ENCODE peak calls at places on chromosomes 11 and 22, in four cellular contexts. M, I, D and B are unnamed samples.

GRCh38 chr11:134275534-134276395 is at the start of gene GLB1L3:
- ATAC-seq in M (peak; percentile 72), D (peak; percentile 61), I (peak; percentile 92), B (peak; percentile 18)

GRCh38 chr11:33475999-33476398 is 218.8 kb downstream of the HIPK3 start:
- ATAC-seq in M (no peak), D (no peak), I (no peak), B (no peak)

GRCh38 chr11:79377399-79377798 is 63.4 kb downstream of the TENM4 start:
- ATAC-seq in D (no peak), M (no peak), I (no peak), B (no peak)

GRCh38 chr11:128564642-128565245 is 22.6 kb downstream of the ETS1 start:
- ATAC-seq in M (no peak), D (no peak), I (no peak), B (no peak)

GRCh38 chr11:63573881-63574855 is 11.0 kb upstream of the PLAAT2 start:
- ATAC-seq in M (peak; percentile 67), I (peak; percentile 89), D (peak; percentile 85), B (peak; percentile 57)

GRCh38 chr11:115926090-115926489 is 421.9 kb upstream of the CADM1 start:
- ATAC-seq in D (no peak), I (no peak), M (no peak), B (no peak)

GRCh38 chr11:65589444-65590239 is 6.0 kb downstream of the KCNK7 start:
- ATAC-seq in M (no peak), D (no peak), I (peak; percentile 39), B (no peak)

GRCh38 chr11:47607380-47607779 is 13.2 kb upstream of the C1QTNF4 start:
- ATAC-seq in I (no peak), D (peak; percentile 56), M (peak; percentile 75), B (peak; percentile 60)

GRCh38 chr11:44775366-44776356 is 48.9 kb downstream of the TSPAN18 start:
- ATAC-seq in M (peak; percentile 27), D (peak; percentile 42), I (no peak), B (peak; percentile 54)

GRCh38 chr22:49291169-49291568 is 536.5 kb downstream of the BRD1 start:
- ATAC-seq in M (no peak), D (no peak), I (no peak), B (no peak)

GRCh38 chr22:48885919-48886305 is 941.8 kb downstream of the BRD1 start:
- ATAC-seq in D (no peak), M (no peak), I (no peak), B (no peak)

GRCh38 chr11:128380280-128380604 is 207.1 kb downstream of the ETS1 start:
- ATAC-seq in M (no peak), D (no peak), I (no peak), B (no peak)

GRCh38 chr11:18540207-18541009 is 13.7 kb upstream of the TSG101 start:
- ATAC-seq in I (peak; percentile 55), D (peak; percentile 53), M (peak; percentile 38), B (no peak)

GRCh38 chr11:64947202-64947814 is 11.6 kb upstream of the GPHA2 start:
- ATAC-seq in I (no peak), M (no peak), D (no peak), B (peak; percentile 66)

GRCh38 chr11:75474878-75475766 is 42.1 kb upstream of the KLHL35 start:
- ATAC-seq in I (peak; percentile 94), D (no peak), M (peak; percentile 42), B (peak; percentile 42)

GRCh38 chr11:119889111-119889510 is 160.1 kb upstream of the NECTIN1 start:
- ATAC-seq in I (no peak), D (no peak), M (no peak), B (no peak)

GRCh38 chr11:60265373-60266214 is 14.9 kb upstream of the MS4A4A start:
- ATAC-seq in M (no peak), D (peak; percentile 43), I (no peak), B (no peak)

GRCh38 chr11:123519797-123520193 is 89.7 kb downstream of the GRAMD1B start:
- ATAC-seq in M (no peak), D (peak; percentile 68), I (no peak), B (no peak)

GRCh38 chr11:62298975-62299374 is at the start of gene SCGB1D4:
- ATAC-seq in M (no peak), D (no peak), I (no peak), B (no peak)

GRCh38 chr11:46565248-46565835 is 28.5 kb downstream of the AMBRA1 start:
- ATAC-seq in M (no peak), D (no peak), I (no peak), B (no peak)

GRCh38 chr11:62505112-62505783 is 41.4 kb downstream of the AHNAK start:
- ATAC-seq in I (no peak), D (peak; percentile 26), M (peak; percentile 39), B (no peak)

GRCh38 chr11:1153951-1154487 is 3.7 kb upstream of the MUC5AC start:
- ATAC-seq in M (peak; percentile 80), D (peak; percentile 55), I (peak; percentile 38), B (peak; percentile 82)

GRCh38 chr11:6418199-6418957 is 516 bp downstream of the APBB1 start:
- ATAC-seq in I (peak; percentile 5), M (peak; percentile 49), D (peak; percentile 77), B (peak; percentile 40)

GRCh38 chr22:26722159-26722558 is 64.8 kb downstream of the MIAT start:
- ATAC-seq in D (no peak), I (no peak), M (no peak), B (no peak)

GRCh38 chr11:69007978-69008381 is 5.1 kb downstream of the MRGPRF start:
- ATAC-seq in I (no peak), D (no peak), M (peak; percentile 16), B (no peak)

GRCh38 chr11:120808616-120809050 is 215.3 kb upstream of the TBCEL start:
- ATAC-seq in D (no peak), M (no peak), I (no peak), B (no peak)

GRCh38 chr22:25110846-25111578 is 88.6 kb upstream of the CRYBB3 start:
- ATAC-seq in M (peak; percentile 85), I (peak; percentile 80), D (peak; percentile 88), B (peak; percentile 86)

GRCh38 chr11:9138133-9138453 is 46.7 kb upstream of the SCUBE2 start:
- ATAC-seq in D (no peak), M (no peak), I (no peak), B (peak; percentile 13)

GRCh38 chr11:103862827-103863213 is 173.6 kb upstream of the DDI1 start:
- ATAC-seq in D (no peak), M (no peak), I (no peak), B (no peak)

GRCh38 chr11:1479678-1480118 is 6.9 kb downstream of the MOB2 start:
- ATAC-seq in I (no peak), M (no peak), D (no peak), B (no peak)

GRCh38 chr11:126456783-126457542 is 101.5 kb downstream of the ST3GAL4 start:
- ATAC-seq in D (no peak), M (no peak), I (no peak), B (no peak)

GRCh38 chr11:60954421-60954820 is 2.4 kb upstream of the SLC15A3 start:
- ATAC-seq in M (no peak), D (no peak), I (no peak), B (no peak)

GRCh38 chr11:5153574-5154431 is 754 bp downstream of the OR52A1 start:
- ATAC-seq in I (no peak), D (no peak), M (no peak), B (no peak)

GRCh38 chr11:67407700-67408163 is 3.8 kb downstream of the TBC1D10C start:
- ATAC-seq in M (no peak), I (no peak), D (no peak), B (no peak)

GRCh38 chr11:64765291-64765803 is 5.6 kb upstream of the PYGM start:
- ATAC-seq in D (no peak), I (no peak), M (no peak), B (no peak)

GRCh38 chr11:19558189-19558986 is 154.2 kb upstream of the NAV2 start:
- ATAC-seq in D (peak; percentile 33), M (no peak), I (no peak), B (no peak)